ENCODE peak calls at places on chromosomes 13 and 19, in ten cellular contexts. D is BE2C, E is adrenal gland, J is fibroblast of the aortic adventitia, N is K562, V is cardiac muscle cell, X is fibroblast of lung, M is SJSA1, A is upper lobe of right lung, K is iPS DF 6.9. I is an unnamed sample.

GRCh38 chr19:58374200-58374599 is 6.6 kb downstream of the ZNF837 start:
- DNase-seq in A (no peak), J (no peak), D (no peak), X (no peak), E (no peak), N (no peak), M (no peak), K (no peak), V (no peak), I (no peak)

GRCh38 chr13:41284512-41285288 is 21.3 kb upstream of the MTRF1 start:
- DNase-seq in D (no peak), V (no peak), K (no peak), A (no peak), E (no peak), J (peak; percentile 89), N (no peak), M (peak; percentile 71), X (peak; percentile 48), I (no peak)

GRCh38 chr19:42040031-42040430 is 30.0 kb downstream of the GRIK5 start:
- DNase-seq in K (no peak), D (no peak), J (no peak), V (no peak), X (no peak), A (no peak), N (no peak), M (no peak), E (no peak), I (no peak)

GRCh38 chr13:39516140-39516539 is 86.9 kb downstream of the LHFPL6 start:
- DNase-seq in N (no peak), K (no peak), A (no peak), J (no peak), V (no peak), M (no peak), X (no peak), D (no peak), E (no peak), I (no peak)

GRCh38 chr19:54949412-54949811 is 2.1 kb upstream of the NLRP7 start:
- DNase-seq in E (no peak), N (no peak), M (no peak), A (no peak), K (no peak), V (no peak), D (no peak), J (no peak), X (no peak), I (no peak)

GRCh38 chr13:108777421-108778420 is 148.3 kb downstream of the MYO16 start:
- DNase-seq in D (no peak), X (no peak), N (no peak), J (peak; percentile 7), K (peak; percentile 41), M (peak; percentile 99), E (no peak), A (no peak), V (no peak), I (peak; percentile 88)

GRCh38 chr13:75173457-75174356 is 308.3 kb downstream of the TBC1D4 start:
- DNase-seq in D (no peak), M (peak; percentile 5), K (no peak), N (no peak), J (no peak), V (no peak), E (no peak), A (no peak), X (no peak), I (peak; percentile 50)

GRCh38 chr13:110425444-110425780 is 118.3 kb downstream of the COL4A2 start:
- DNase-seq in V (no peak), D (no peak), X (peak; percentile 90), E (no peak), N (no peak), M (peak; percentile 100), A (no peak), K (no peak), J (no peak), I (no peak)

GRCh38 chr13:112055417-112056206 is 11.3 kb upstream of the SOX1 start:
- DNase-seq in V (no peak), K (no peak), X (no peak), J (no peak), D (no peak), E (no peak), M (no peak), A (no peak), N (no peak), I (peak; percentile 60)
- H3K4me3 ChIP-seq in V (no peak overlapping the region), K (no peak overlapping the region), X (no peak overlapping the region), J (no peak overlapping the region), D (no peak overlapping the region), E (no peak overlapping the region), M (no peak overlapping the region), A (no peak overlapping the region), N (no peak overlapping the region), I (no peak overlapping the region)

GRCh38 chr13:26992951-26993490 is 178.6 kb downstream of the USP12 start:
- DNase-seq in D (no peak), E (no peak), J (no peak), X (no peak), M (no peak), A (no peak), V (no peak), K (no peak), N (no peak), I (no peak)
- H3K4me3 ChIP-seq in D (no peak overlapping the region), E (no peak overlapping the region), J (no peak overlapping the region), X (no peak overlapping the region), M (no peak overlapping the region), A (no peak overlapping the region), V (no peak overlapping the region), K (no peak overlapping the region), N (no peak overlapping the region), I (no peak overlapping the region)

DNA sequence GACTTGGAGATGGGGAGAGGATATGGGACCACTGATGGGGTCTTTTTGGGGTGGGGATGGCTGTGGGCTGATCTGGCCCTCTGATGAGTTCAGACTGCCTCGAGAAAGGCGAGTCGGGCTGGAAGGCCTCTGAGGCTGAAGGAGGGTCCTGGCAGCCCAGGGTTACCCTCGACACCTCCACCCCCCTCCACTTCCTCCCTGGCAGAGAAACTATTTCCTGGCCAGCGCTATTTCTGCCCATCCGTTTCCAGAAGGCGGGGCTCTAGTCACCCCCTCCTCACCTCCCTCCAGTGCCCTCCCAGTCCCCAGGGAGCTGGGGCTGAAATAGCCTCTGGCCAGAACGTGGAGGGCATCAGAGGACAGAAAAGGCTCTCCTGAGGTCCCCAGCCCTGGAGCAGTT is 9.7 kb downstream of the EXOC3L2 start:
- DNase-seq in J (no peak), A (no peak), E (no peak), V (no peak), D (no peak), M (no peak), K (no peak), X (no peak), N (no peak), I (no peak)
- H3K4me3 ChIP-seq in J (no peak overlapping the region), A (no peak overlapping the region), E (no peak overlapping the region), V (no peak overlapping the region), D (no peak overlapping the region), M (no peak overlapping the region), K (no peak overlapping the region), X (no peak overlapping the region), N (no peak overlapping the region), I (no peak overlapping the region)

DNA sequence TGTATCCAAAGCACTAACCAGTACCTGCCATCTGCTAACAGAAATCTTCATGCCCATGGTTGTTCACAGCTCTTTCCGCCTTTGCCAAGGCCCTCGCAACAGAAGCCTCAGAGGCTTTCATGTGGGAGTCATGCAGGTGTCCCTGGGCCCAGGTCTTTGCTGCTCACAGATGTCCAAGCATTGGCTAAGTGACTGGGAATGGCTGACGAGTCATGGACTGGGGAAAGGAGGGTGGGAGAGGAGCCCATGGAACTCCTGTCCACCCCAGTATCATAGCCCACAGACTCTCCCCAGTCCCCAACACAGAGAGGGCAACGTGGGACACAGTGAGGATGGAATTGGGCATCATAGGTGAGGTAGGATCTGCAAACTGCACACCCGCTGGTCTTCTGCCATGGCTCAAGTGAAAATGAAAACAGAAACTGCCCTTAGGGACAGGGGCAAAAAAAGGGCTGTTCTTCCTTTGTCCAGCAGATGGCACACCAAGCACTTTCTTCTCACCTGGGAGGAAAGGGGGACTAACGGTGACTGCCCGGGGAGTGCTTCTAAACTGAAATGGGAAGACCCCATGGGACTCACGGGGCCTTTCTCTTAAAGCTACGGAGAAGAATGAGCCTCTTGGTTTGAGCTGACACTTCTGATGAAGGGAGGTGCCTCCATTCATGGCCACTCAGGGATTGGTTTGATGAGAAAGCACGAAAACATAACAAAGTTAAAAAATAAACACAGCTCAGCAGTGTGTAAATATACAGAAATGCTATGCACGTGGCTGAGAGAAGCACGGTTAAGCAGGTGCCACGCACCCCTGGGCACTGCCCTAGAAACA is 11.1 kb upstream of the DHRS12 start:
- DNase-seq in E (peak; percentile 65), M (peak; percentile 76), J (peak; percentile 69), V (peak; percentile 72), N (peak; percentile 49), X (peak; percentile 60), K (no peak), D (peak; percentile 69), A (no peak), I (peak; percentile 93)
- H3K4me3 ChIP-seq in E (peak overlapping the region; percentile 45), M (no peak overlapping the region), J (peak overlapping the region; percentile 49), V (no peak overlapping the region), N (no peak overlapping the region), X (peak overlapping the region; percentile 29), K (no peak overlapping the region), D (peak overlapping the region; percentile 26), A (peak overlapping the region; percentile 30), I (no peak overlapping the region)

GRCh38 chr13:42549555-42549941 is 24.4 kb upstream of the TNFSF11 start:
- DNase-seq in V (no peak), K (no peak), J (no peak), A (no peak), N (no peak), E (no peak), D (no peak), X (peak; percentile 19), M (no peak), I (no peak)
- H3K4me3 ChIP-seq in V (no peak overlapping the region), K (no peak overlapping the region), J (no peak overlapping the region), A (no peak overlapping the region), N (no peak overlapping the region), E (no peak overlapping the region), D (no peak overlapping the region), X (no peak overlapping the region), M (no peak overlapping the region), I (no peak overlapping the region)

GRCh38 chr19:51064534-51065220 is at the start of gene KLK13:
- DNase-seq in V (peak; percentile 30), M (no peak), D (no peak), J (no peak), A (peak; percentile 73), E (peak; percentile 40), X (no peak), K (no peak), N (peak; percentile 98), I (peak; percentile 88)
- H3K4me3 ChIP-seq in V (peak within 1 kb of the TSS; percentile 29), M (no peak within 1 kb of the TSS), D (no peak within 1 kb of the TSS), J (peak within 1 kb of the TSS; percentile 28), A (peak within 1 kb of the TSS; percentile 25), E (peak within 1 kb of the TSS; percentile 44), X (no peak within 1 kb of the TSS), K (peak within 1 kb of the TSS; percentile 52), N (peak within 1 kb of the TSS; percentile 38), I (peak within 1 kb of the TSS; percentile 69)

I was measured in endodermal cell.